ENCODE peak calls at places on chromosome 18, in ten cellular contexts. N is thyroid gland, E is body of pancreas, I is uterus, Y is endothelial cell of umbilical vein, O is Peyer's patch, P is HCT116, W is tibial nerve, D is IMR-90, T is A549. A is an unnamed sample.

GRCh38 chr18:36589857-36590543 is 238.8 kb downstream of the TPGS2 start:
- DNase-seq in N (no peak), E (no peak), I (no peak), Y (no peak), O (no peak), P (no peak), W (no peak), D (peak; percentile 37), T (no peak), A (no peak)

GRCh38 chr18:449374-449773 is 51.1 kb downstream of the COLEC12 start:
- DNase-seq in N (no peak), E (peak; percentile 88), I (peak; percentile 43), Y (peak; percentile 78), O (no peak), P (peak; percentile 35), W (no peak), D (no peak), T (no peak), A (no peak)

GRCh38 chr18:66461344-66461743 is 142.5 kb downstream of the CDH19 start:
- DNase-seq in N (no peak), E (no peak), I (no peak), Y (no peak), O (no peak), P (no peak), W (no peak), D (no peak), T (no peak), A (no peak)

GRCh38 chr18:75045249-75045648 is 163.7 kb downstream of the PTGR3 start:
- DNase-seq in N (no peak), E (no peak), I (no peak), Y (no peak), O (no peak), P (no peak), W (no peak), D (no peak), T (no peak), A (no peak)

GRCh38 chr18:74897971-74898657 is 300.4 kb downstream of the ZNF407 start:
- DNase-seq in N (no peak), E (no peak), I (no peak), Y (peak; percentile 21), O (no peak), P (no peak), W (no peak), D (peak; percentile 85), T (no peak), A (no peak)

GRCh38 chr18:5979176-5979888 is 84.0 kb upstream of the TMEM200C start:
- DNase-seq in N (no peak), E (no peak), I (no peak), Y (no peak), O (no peak), P (no peak), W (no peak), D (no peak), T (no peak), A (no peak)

GRCh38 chr18:48942554-48943261 is 8.1 kb downstream of the SMAD7 start:
- DNase-seq in N (no peak), E (peak; percentile 84), I (no peak), Y (peak; percentile 42), O (no peak), P (peak; percentile 91), W (no peak), D (peak; percentile 92), T (peak; percentile 92), A (no peak)

GRCh38 chr18:41731887-41732286 is 223.1 kb upstream of the PIK3C3 start:
- DNase-seq in N (no peak), E (no peak), I (no peak), Y (peak; percentile 84), O (no peak), P (no peak), W (no peak), D (no peak), T (no peak), A (no peak)

GRCh38 chr18:9015689-9016088 is 86.8 kb upstream of the NDUFV2 start:
- DNase-seq in N (no peak), E (no peak), I (no peak), Y (no peak), O (no peak), P (no peak), W (no peak), D (no peak), T (no peak), A (no peak)

GRCh38 chr18:9016819-9017169 is 85.7 kb upstream of the NDUFV2 start:
- DNase-seq in N (no peak), E (no peak), I (no peak), Y (no peak), O (no peak), P (no peak), W (no peak), D (peak; percentile 9), T (no peak), A (no peak)

GRCh38 chr18:9019135-9019534 is 83.4 kb upstream of the NDUFV2 start:
- DNase-seq in N (no peak), E (no peak), I (no peak), Y (no peak), O (no peak), P (no peak), W (no peak), D (no peak), T (no peak), A (no peak)

GRCh38 chr18:9017900-9018217 is 84.6 kb upstream of the NDUFV2 start:
- DNase-seq in N (no peak), E (no peak), I (no peak), Y (peak; percentile 71), O (no peak), P (no peak), W (no peak), D (peak; percentile 81), T (no peak), A (no peak)

GRCh38 chr18:9017170-9017899 is 85.2 kb upstream of the NDUFV2 start:
- DNase-seq in N (peak; percentile 40), E (peak; percentile 44), I (peak; percentile 46), Y (peak; percentile 87), O (peak; percentile 53), P (peak; percentile 90), W (peak; percentile 44), D (peak; percentile 94), T (peak; percentile 85), A (peak; percentile 77)
- TF ChIP-seq POLR2A in N (no peak), E (no peak), I (no peak), Y (peak; percentile 23), O (no peak), P (peak; percentile 17), W (no peak), D (peak; percentile 51), T (no peak), A (no peak)

GRCh38 chr18:63150326-63150725 is 169.2 kb downstream of the BCL2 start:
- DNase-seq in N (no peak), E (no peak), I (no peak), Y (no peak), O (no peak), P (no peak), W (no peak), D (no peak), T (no peak), A (no peak)

GRCh38 chr18:63152096-63152495 is 167.5 kb downstream of the BCL2 start:
- DNase-seq in N (no peak), E (no peak), I (no peak), Y (no peak), O (no peak), P (no peak), W (no peak), D (no peak), T (no peak), A (no peak)

GRCh38 chr18:63150942-63151421 is 168.6 kb downstream of the BCL2 start:
- DNase-seq in N (no peak), E (no peak), I (no peak), Y (no peak), O (no peak), P (no peak), W (no peak), D (no peak), T (no peak), A (no peak)

GRCh38 chr18:63154350-63155152 is 165.0 kb downstream of the BCL2 start:
- DNase-seq in N (no peak), E (no peak), I (no peak), Y (no peak), O (no peak), P (no peak), W (no peak), D (no peak), T (no peak), A (no peak)

GRCh38 chr18:63152791-63153190 is 166.8 kb downstream of the BCL2 start:
- DNase-seq in N (no peak), E (no peak), I (no peak), Y (no peak), O (no peak), P (no peak), W (no peak), D (no peak), T (no peak), A (no peak)
- TF ChIP-seq POLR2A in N (no peak), E (no peak), I (no peak), Y (no peak), O (no peak), P (no peak), W (no peak), D (no peak), T (no peak), A (no peak)

GRCh38 chr18:22169011-22169888 is at the start of gene GATA6:
- DNase-seq in N (peak; percentile 96), E (peak; percentile 98), I (peak; percentile 95), Y (peak; percentile 95), O (peak; percentile 94), P (peak; percentile 85), W (peak; percentile 45), D (peak; percentile 91), T (peak; percentile 85), A (peak; percentile 84)
- TF ChIP-seq POLR2A in N (peak; percentile 20), E (peak; percentile 100), I (peak; percentile 81), Y (peak; percentile 91), O (peak; percentile 97), P (peak; percentile 38), W (no peak), D (peak; percentile 98), T (peak; percentile 61), A (no peak)

GRCh38 chr18:50128506-50129271 is 66.3 kb downstream of the MYO5B start:
- DNase-seq in N (no peak), E (peak; percentile 54), I (no peak), Y (no peak), O (peak; percentile 85), P (no peak), W (no peak), D (no peak), T (no peak), A (no peak)

GRCh38 chr18:50127516-50128229 is 67.3 kb downstream of the MYO5B start:
- DNase-seq in N (no peak), E (no peak), I (no peak), Y (no peak), O (no peak), P (peak; percentile 35), W (no peak), D (no peak), T (no peak), A (no peak)

GRCh38 chr18:50125456-50125855 is 69.5 kb downstream of the MYO5B start:
- DNase-seq in N (no peak), E (no peak), I (no peak), Y (no peak), O (no peak), P (no peak), W (no peak), D (no peak), T (no peak), A (no peak)

GRCh38 chr18:50131591-50131990 is 63.4 kb downstream of the MYO5B start:
- DNase-seq in N (no peak), E (no peak), I (no peak), Y (no peak), O (no peak), P (no peak), W (no peak), D (no peak), T (no peak), A (no peak)

DNA sequence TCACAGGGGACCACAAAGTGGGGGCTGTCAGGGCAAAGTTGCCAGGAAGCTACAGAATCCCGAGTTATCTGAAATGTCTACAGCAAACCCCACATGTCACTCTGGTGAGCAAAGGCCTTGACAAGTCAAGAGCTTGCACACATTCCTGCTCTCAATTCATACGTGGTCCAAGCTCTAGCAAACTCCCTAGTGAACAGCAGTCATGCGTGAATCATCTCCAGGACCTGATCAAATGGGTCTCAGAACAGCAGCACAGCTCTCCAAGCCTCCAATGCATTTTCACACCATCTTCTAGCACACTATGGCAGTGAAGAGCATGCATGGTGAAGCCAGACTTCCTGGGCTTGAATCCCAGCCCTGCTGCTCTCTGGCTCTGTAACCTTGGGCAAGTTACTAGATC is 68.5 kb downstream of the MYO5B start:
- DNase-seq in N (peak; percentile 85), E (no peak), I (no peak), Y (no peak), O (no peak), P (no peak), W (no peak), D (no peak), T (no peak), A (no peak)
- TF ChIP-seq POLR2A in N (no peak), E (no peak), I (no peak), Y (no peak), O (no peak), P (no peak), W (no peak), D (no peak), T (no peak), A (no peak)

A was measured in spleen.